ENCODE peak calls at places on chromosomes 4 and X, in seven cellular contexts. N is CD4-positive, CD25-positive, alpha-beta regulatory T cell; T is HCT116; R is endothelial cell of umbilical vein; U is mammary epithelial cell; C is SK-N-SH; W is colonic mucosa. V is an unnamed sample. For H3K4me1, the result is how much of the 10 kb centered on the place peaks cover.

GRCh38 chr4:10020871-10021676 is at the start of gene SLC2A9:
- DNase-seq in C (no peak), R (peak), W (no peak), N (no peak), T (no peak), U (peak), V (no peak)

GRCh38 chrX:12446342-12447075 is 308.2 kb downstream of the FRMPD4 start:
- DNase-seq in C (no peak), T (no peak), U (peak), N (no peak), W (no peak), R (no peak), V (peak)

GRCh38 chr4:84878090-84878489 is 88.4 kb downstream of the WDFY3 start:
- DNase-seq in U (peak), T (no peak), N (no peak), R (peak), W (no peak), C (no peak), V (peak)

GRCh38 chr4:1410491-1411325 is 4.5 kb upstream of the NKX1-1 start:
- DNase-seq in R (peak), C (peak), N (peak), W (peak), U (peak), T (no peak), V (no peak)

GRCh38 chrX:47222776-47223350 is 4.4 kb downstream of the CDK16 start:
- DNase-seq in W (no peak), N (no peak), R (no peak), U (no peak), C (peak), T (no peak), V (no peak)

GRCh38 chrX:135000516-135000915 is 9.7 kb downstream of the SMIM10 start:
- DNase-seq in N (no peak), T (no peak), C (no peak), W (no peak), U (no peak), R (no peak), V (no peak)

GRCh38 chrX:47619486-47620302 is at the start of gene SYN1:
- DNase-seq in C (peak), N (peak), T (peak), R (peak), U (peak), W (peak), V (no peak)

GRCh38 chrX:97845451-97845850 is 961.7 kb downstream of the RPA4 start:
- DNase-seq in W (no peak), R (no peak), T (no peak), U (no peak), C (peak), N (no peak), V (no peak)

GRCh38 chrX:9846631-9847030 is 60.4 kb downstream of the SHROOM2 start:
- DNase-seq in C (no peak), N (no peak), W (no peak), T (no peak), U (no peak), R (no peak), V (no peak)

GRCh38 chr4:93084599-93085305 is 743.8 kb upstream of the ATOH1 start:
- DNase-seq in U (no peak), N (no peak), R (no peak), W (no peak), C (no peak), T (no peak), V (no peak)

GRCh38 chr4:44446801-44447562 is 1.6 kb downstream of the KCTD8 start:
- DNase-seq in C (peak), N (no peak), R (no peak), U (no peak), T (no peak), W (peak), V (no peak)

GRCh38 chrX:1361910-1362309 is 25.3 kb downstream of the IL3RA start:
- DNase-seq in W (no peak), U (no peak), C (no peak), T (no peak), N (no peak), R (no peak), V (no peak)
- H3K27ac ChIP-seq in W (no peak), U (no peak), C (no peak), T (no peak), N (no peak), R (no peak), V (no peak)

GRCh38 chr4:184437565-184437964 is 36.8 kb downstream of the IRF2 start:
- DNase-seq in R (no peak), U (no peak), C (no peak), N (no peak), W (no peak), T (no peak), V (no peak)

GRCh38 chr4:184432127-184432922 is 42.0 kb downstream of the IRF2 start:
- DNase-seq in C (no peak), W (no peak), R (no peak), U (no peak), N (no peak), T (no peak), V (no peak)

GRCh38 chr4:184433258-184433892 is 41.0 kb downstream of the IRF2 start:
- DNase-seq in N (no peak), U (no peak), R (no peak), C (no peak), W (no peak), T (no peak), V (no peak)

GRCh38 chr4:184434496-184435066 is 39.8 kb downstream of the IRF2 start:
- DNase-seq in T (no peak), W (no peak), R (no peak), C (no peak), U (no peak), N (no peak), V (no peak)

GRCh38 chr4:184434021-184434420 is 40.3 kb downstream of the IRF2 start:
- DNase-seq in N (no peak), U (no peak), T (no peak), C (no peak), W (no peak), R (no peak), V (no peak)
- H3K4me1 ChIP-seq in N (under half), U (under half), T (under half), C (under half), W (under half), R (under half), V (under half)

DNA sequence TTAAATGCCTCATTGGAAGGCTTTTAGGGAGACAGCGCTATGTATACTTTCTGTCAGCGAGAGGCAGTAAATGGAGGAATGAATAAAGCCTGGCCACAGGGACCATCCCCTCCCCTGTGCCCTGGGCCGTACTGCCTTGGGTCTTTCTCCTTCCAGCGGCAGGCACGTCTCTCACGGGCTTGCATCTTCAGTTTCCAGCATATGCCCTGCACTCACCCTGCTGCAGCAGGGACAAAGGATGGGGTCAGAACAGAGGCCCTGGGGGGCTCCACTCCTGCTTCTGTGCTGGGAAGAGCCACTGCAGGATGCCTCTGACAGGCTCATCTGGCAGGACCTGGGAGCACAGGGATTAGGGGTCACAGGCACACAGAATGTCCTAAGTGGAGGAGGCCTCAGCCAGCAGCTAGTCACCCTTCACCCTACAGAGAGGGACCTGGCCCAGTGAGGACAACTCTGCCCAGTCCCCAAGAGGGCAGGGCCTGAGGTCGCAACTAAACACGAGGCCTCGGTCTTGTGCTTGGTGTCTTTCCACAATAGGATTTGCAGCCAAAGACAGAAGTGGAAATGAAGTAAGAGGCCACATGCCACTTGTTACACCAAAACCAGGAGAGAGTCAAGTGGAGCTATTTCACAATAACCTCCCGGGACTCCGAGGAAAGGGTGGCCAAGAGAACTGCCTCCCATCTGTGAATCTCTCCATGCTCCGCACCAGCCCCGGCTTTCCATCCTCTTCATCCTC is 150.8 kb downstream of the AFAP1 start:
- DNase-seq in W (no peak), R (no peak), U (no peak), C (no peak), N (no peak), T (no peak), V (no peak)
- H3K27ac ChIP-seq in W (no peak), R (no peak), U (no peak), C (peak), N (no peak), T (no peak), V (no peak)

DNA sequence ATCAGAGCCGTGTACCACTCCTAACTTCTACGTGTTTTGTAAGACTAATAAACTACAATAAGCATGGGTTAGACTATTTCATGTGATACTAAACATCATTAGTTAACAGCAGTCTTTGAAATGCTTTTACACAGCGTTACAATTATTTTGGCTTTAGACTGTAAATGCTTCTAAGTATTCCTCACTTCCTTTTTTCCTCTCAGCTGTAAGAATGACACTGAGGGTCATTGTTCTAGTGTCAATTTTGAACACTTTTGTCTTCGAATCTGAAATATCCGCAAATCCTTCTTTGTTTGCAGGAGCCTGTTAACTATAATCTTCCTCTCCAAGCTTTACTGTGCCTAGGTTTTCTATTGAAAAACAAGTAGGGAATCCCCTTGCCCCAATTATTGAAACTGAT is 1.5 kb downstream of the ABCE1 start:
- DNase-seq in C (no peak), N (peak), R (peak), U (peak), W (no peak), T (no peak), V (no peak)
- H3K4me1 ChIP-seq in C (under half), N (half or more), R (under half), U (under half), W (under half), T (under half), V (under half)

GRCh38 chr4:3179126-3179706 is 69.7 kb upstream of the MSANTD1 start:
- DNase-seq in U (no peak), R (no peak), C (no peak), W (no peak), T (no peak), N (no peak), V (no peak)
- H3K27ac ChIP-seq in U (no peak), R (no peak), C (no peak), W (no peak), T (no peak), N (no peak), V (no peak)